ENCODE peak calls at places on chromosomes 16 and 17, in ten cellular contexts. One of them, this sample, is unnamed.

GRCh38 chr17:37065486-37066321 is 117.0 kb downstream of the AATF start:
- DNase-seq in tibial artery: no peak
- DNase-seq in mammary epithelial cell: no peak
- DNase-seq in lung: no peak
- DNase-seq in upper lobe of right lung: no peak
- DNase-seq in CD8-positive, alpha-beta T cell: no peak
- DNase-seq in hepatocyte: no peak
- DNase-seq in astrocyte: no peak
- DNase-seq in GM23248: no peak
- DNase-seq in adrenal gland: no peak
- DNase-seq in this sample: no peak

GRCh38 chr17:7383742-7384488 is 3.0 kb downstream of the TNK1 start:
- DNase-seq in tibial artery: no peak
- DNase-seq in mammary epithelial cell: no peak
- DNase-seq in lung: no peak
- DNase-seq in upper lobe of right lung: no peak
- DNase-seq in CD8-positive, alpha-beta T cell: peak; percentile 68
- DNase-seq in hepatocyte: peak; percentile 59
- DNase-seq in astrocyte: peak; percentile 18
- DNase-seq in GM23248: peak; percentile 32
- DNase-seq in adrenal gland: no peak
- DNase-seq in this sample: no peak

GRCh38 chr16:82031116-82032084 is 3.7 kb upstream of the HSD17B2 start:
- DNase-seq in tibial artery: no peak
- DNase-seq in mammary epithelial cell: peak; percentile 65
- DNase-seq in lung: no peak
- DNase-seq in upper lobe of right lung: no peak
- DNase-seq in CD8-positive, alpha-beta T cell: no peak
- DNase-seq in hepatocyte: peak; percentile 78
- DNase-seq in astrocyte: peak; percentile 58
- DNase-seq in GM23248: peak; percentile 83
- DNase-seq in adrenal gland: no peak
- DNase-seq in this sample: peak; percentile 26

GRCh38 chr17:20116683-20117309 is 107.6 kb downstream of the SPECC1 start:
- DNase-seq in tibial artery: no peak
- DNase-seq in mammary epithelial cell: peak; percentile 38
- DNase-seq in lung: no peak
- DNase-seq in upper lobe of right lung: no peak
- DNase-seq in CD8-positive, alpha-beta T cell: peak; percentile 20
- DNase-seq in hepatocyte: peak; percentile 71
- DNase-seq in astrocyte: no peak
- DNase-seq in GM23248: peak; percentile 69
- DNase-seq in adrenal gland: peak; percentile 64
- DNase-seq in this sample: peak; percentile 9

GRCh38 chr17:11935734-11936406 is 61.4 kb downstream of the ZNF18 start:
- DNase-seq in tibial artery: no peak
- DNase-seq in mammary epithelial cell: peak; percentile 51
- DNase-seq in lung: peak; percentile 38
- DNase-seq in upper lobe of right lung: no peak
- DNase-seq in CD8-positive, alpha-beta T cell: no peak
- DNase-seq in hepatocyte: peak; percentile 71
- DNase-seq in astrocyte: no peak
- DNase-seq in GM23248: peak; percentile 40
- DNase-seq in adrenal gland: peak; percentile 24
- DNase-seq in this sample: peak; percentile 33

GRCh38 chr17:7710341-7710740 is 5.3 kb downstream of the EFNB3 start:
- DNase-seq in tibial artery: no peak
- DNase-seq in mammary epithelial cell: no peak
- DNase-seq in lung: no peak
- DNase-seq in upper lobe of right lung: no peak
- DNase-seq in CD8-positive, alpha-beta T cell: no peak
- DNase-seq in hepatocyte: peak; percentile 1
- DNase-seq in astrocyte: no peak
- DNase-seq in GM23248: no peak
- DNase-seq in adrenal gland: no peak
- DNase-seq in this sample: no peak

GRCh38 chr17:76121932-76122383 is 18.4 kb upstream of the EXOC7 start:
- DNase-seq in tibial artery: no peak
- DNase-seq in mammary epithelial cell: no peak
- DNase-seq in lung: no peak
- DNase-seq in upper lobe of right lung: no peak
- DNase-seq in CD8-positive, alpha-beta T cell: no peak
- DNase-seq in hepatocyte: no peak
- DNase-seq in astrocyte: no peak
- DNase-seq in GM23248: peak; percentile 36
- DNase-seq in adrenal gland: no peak
- DNase-seq in this sample: no peak

GRCh38 chr17:74227271-74227670 is 13.9 kb downstream of the TTYH2 start:
- DNase-seq in tibial artery: no peak
- DNase-seq in mammary epithelial cell: no peak
- DNase-seq in lung: no peak
- DNase-seq in upper lobe of right lung: no peak
- DNase-seq in CD8-positive, alpha-beta T cell: no peak
- DNase-seq in hepatocyte: no peak
- DNase-seq in astrocyte: no peak
- DNase-seq in GM23248: no peak
- DNase-seq in adrenal gland: no peak
- DNase-seq in this sample: no peak

GRCh38 chr16:4324871-4325740 is 9.2 kb downstream of the GLIS2 start:
- DNase-seq in tibial artery: no peak
- DNase-seq in mammary epithelial cell: no peak
- DNase-seq in lung: no peak
- DNase-seq in upper lobe of right lung: no peak
- DNase-seq in CD8-positive, alpha-beta T cell: no peak
- DNase-seq in hepatocyte: no peak
- DNase-seq in astrocyte: no peak
- DNase-seq in GM23248: no peak
- DNase-seq in adrenal gland: no peak
- DNase-seq in this sample: no peak
- H3K4me3 ChIP-seq in tibial artery: no peak overlapping the region
- H3K4me3 ChIP-seq in mammary epithelial cell: no peak overlapping the region
- H3K4me3 ChIP-seq in lung: no peak overlapping the region
- H3K4me3 ChIP-seq in upper lobe of right lung: no peak overlapping the region
- H3K4me3 ChIP-seq in CD8-positive, alpha-beta T cell: no peak overlapping the region
- H3K4me3 ChIP-seq in hepatocyte: no peak overlapping the region
- H3K4me3 ChIP-seq in astrocyte: no peak overlapping the region
- H3K4me3 ChIP-seq in GM23248: no peak overlapping the region
- H3K4me3 ChIP-seq in adrenal gland: no peak overlapping the region
- H3K4me3 ChIP-seq in this sample: no peak overlapping the region

GRCh38 chr16:50516401-50516800 is 31.8 kb upstream of the NKD1 start:
- DNase-seq in tibial artery: no peak
- DNase-seq in mammary epithelial cell: no peak
- DNase-seq in lung: no peak
- DNase-seq in upper lobe of right lung: no peak
- DNase-seq in CD8-positive, alpha-beta T cell: no peak
- DNase-seq in hepatocyte: no peak
- DNase-seq in astrocyte: no peak
- DNase-seq in GM23248: no peak
- DNase-seq in adrenal gland: no peak
- DNase-seq in this sample: no peak

GRCh38 chr16:50519001-50519400 is 29.2 kb upstream of the NKD1 start:
- DNase-seq in tibial artery: no peak
- DNase-seq in mammary epithelial cell: no peak
- DNase-seq in lung: no peak
- DNase-seq in upper lobe of right lung: no peak
- DNase-seq in CD8-positive, alpha-beta T cell: no peak
- DNase-seq in hepatocyte: no peak
- DNase-seq in astrocyte: no peak
- DNase-seq in GM23248: no peak
- DNase-seq in adrenal gland: no peak
- DNase-seq in this sample: no peak

GRCh38 chr16:50519602-50520001 is 28.6 kb upstream of the NKD1 start:
- DNase-seq in tibial artery: no peak
- DNase-seq in mammary epithelial cell: no peak
- DNase-seq in lung: no peak
- DNase-seq in upper lobe of right lung: no peak
- DNase-seq in CD8-positive, alpha-beta T cell: no peak
- DNase-seq in hepatocyte: no peak
- DNase-seq in astrocyte: no peak
- DNase-seq in GM23248: no peak
- DNase-seq in adrenal gland: no peak
- DNase-seq in this sample: no peak

GRCh38 chr16:50516890-50517289 is 31.3 kb upstream of the NKD1 start:
- DNase-seq in tibial artery: no peak
- DNase-seq in mammary epithelial cell: no peak
- DNase-seq in lung: no peak
- DNase-seq in upper lobe of right lung: no peak
- DNase-seq in CD8-positive, alpha-beta T cell: no peak
- DNase-seq in hepatocyte: no peak
- DNase-seq in astrocyte: no peak
- DNase-seq in GM23248: no peak
- DNase-seq in adrenal gland: no peak
- DNase-seq in this sample: no peak

GRCh38 chr16:50517450-50518252 is 30.5 kb upstream of the NKD1 start:
- DNase-seq in tibial artery: no peak
- DNase-seq in mammary epithelial cell: no peak
- DNase-seq in lung: no peak
- DNase-seq in upper lobe of right lung: no peak
- DNase-seq in CD8-positive, alpha-beta T cell: no peak
- DNase-seq in hepatocyte: no peak
- DNase-seq in astrocyte: no peak
- DNase-seq in GM23248: no peak
- DNase-seq in adrenal gland: no peak
- DNase-seq in this sample: no peak
- H3K9me3 ChIP-seq in tibial artery: peaks cover 12% of the 10 kb centered on the region
- H3K9me3 ChIP-seq in mammary epithelial cell: peaks cover 6% of the 10 kb centered on the region
- H3K9me3 ChIP-seq in lung: peaks cover 3% of the 10 kb centered on the region
- H3K9me3 ChIP-seq in upper lobe of right lung: no peaks in the 10 kb centered on the region
- H3K9me3 ChIP-seq in CD8-positive, alpha-beta T cell: no peaks in the 10 kb centered on the region
- H3K9me3 ChIP-seq in hepatocyte: no peaks in the 10 kb centered on the region
- H3K9me3 ChIP-seq in astrocyte: peaks cover 5% of the 10 kb centered on the region
- H3K9me3 ChIP-seq in GM23248: no peaks in the 10 kb centered on the region
- H3K9me3 ChIP-seq in adrenal gland: peaks cover 8% of the 10 kb centered on the region
- H3K9me3 ChIP-seq in this sample: no peaks in the 10 kb centered on the region

GRCh38 chr16:31377210-31377903 is 15.8 kb upstream of the ITGAD start:
- DNase-seq in tibial artery: no peak
- DNase-seq in mammary epithelial cell: no peak
- DNase-seq in lung: no peak
- DNase-seq in upper lobe of right lung: no peak
- DNase-seq in CD8-positive, alpha-beta T cell: no peak
- DNase-seq in hepatocyte: no peak
- DNase-seq in astrocyte: no peak
- DNase-seq in GM23248: no peak
- DNase-seq in adrenal gland: no peak
- DNase-seq in this sample: no peak

GRCh38 chr16:31385680-31386079 is 7.5 kb upstream of the ITGAD start:
- DNase-seq in tibial artery: no peak
- DNase-seq in mammary epithelial cell: peak; percentile 54
- DNase-seq in lung: no peak
- DNase-seq in upper lobe of right lung: no peak
- DNase-seq in CD8-positive, alpha-beta T cell: no peak
- DNase-seq in hepatocyte: peak; percentile 55
- DNase-seq in astrocyte: no peak
- DNase-seq in GM23248: no peak
- DNase-seq in adrenal gland: no peak
- DNase-seq in this sample: no peak

GRCh38 chr16:31386157-31386984 is 6.8 kb upstream of the ITGAD start:
- DNase-seq in tibial artery: no peak
- DNase-seq in mammary epithelial cell: peak; percentile 89
- DNase-seq in lung: no peak
- DNase-seq in upper lobe of right lung: no peak
- DNase-seq in CD8-positive, alpha-beta T cell: no peak
- DNase-seq in hepatocyte: peak; percentile 34
- DNase-seq in astrocyte: peak; percentile 61
- DNase-seq in GM23248: peak; percentile 94
- DNase-seq in adrenal gland: no peak
- DNase-seq in this sample: no peak

GRCh38 chr16:31380201-31380600 is 12.9 kb upstream of the ITGAD start:
- DNase-seq in tibial artery: no peak
- DNase-seq in mammary epithelial cell: no peak
- DNase-seq in lung: no peak
- DNase-seq in upper lobe of right lung: no peak
- DNase-seq in CD8-positive, alpha-beta T cell: no peak
- DNase-seq in hepatocyte: no peak
- DNase-seq in astrocyte: no peak
- DNase-seq in GM23248: no peak
- DNase-seq in adrenal gland: no peak
- DNase-seq in this sample: no peak

DNA sequence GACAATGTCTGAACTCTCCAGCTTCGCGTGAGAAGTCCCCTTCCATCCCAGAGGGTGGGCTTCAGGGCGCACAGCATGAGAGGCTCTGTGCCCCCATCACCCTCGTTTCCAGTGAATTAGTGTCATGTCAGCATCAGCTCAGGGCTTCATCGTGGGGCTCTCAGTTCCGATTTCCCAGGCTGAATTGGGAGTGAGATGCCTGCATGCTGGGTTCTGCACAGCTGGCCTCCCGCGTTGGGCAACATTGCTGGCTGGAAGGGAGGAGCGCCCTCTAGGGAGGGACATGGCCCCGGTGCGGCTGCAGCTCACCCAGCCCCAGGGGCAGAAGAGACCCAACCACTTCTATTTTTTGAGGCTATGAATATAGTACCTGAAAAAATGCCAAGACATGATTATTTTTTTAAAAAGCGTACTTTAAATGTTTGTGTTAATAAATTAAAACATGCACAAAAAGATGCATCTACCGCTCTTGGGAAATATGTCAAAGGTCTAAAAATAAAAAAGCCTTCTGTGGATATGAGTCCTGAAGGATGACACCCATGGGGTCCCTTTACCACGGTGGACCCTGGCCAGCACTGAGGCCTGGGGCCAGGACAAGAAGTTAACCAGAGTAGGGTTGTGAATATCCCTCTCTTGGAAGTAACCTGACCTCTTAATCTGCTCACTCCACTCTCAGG is 10.5 kb upstream of the ITGAD start:
- DNase-seq in tibial artery: peak; percentile 51
- DNase-seq in mammary epithelial cell: peak; percentile 31
- DNase-seq in lung: peak; percentile 56
- DNase-seq in upper lobe of right lung: peak; percentile 85
- DNase-seq in CD8-positive, alpha-beta T cell: peak; percentile 53
- DNase-seq in hepatocyte: peak; percentile 77
- DNase-seq in astrocyte: no peak
- DNase-seq in GM23248: peak; percentile 77
- DNase-seq in adrenal gland: peak; percentile 55
- DNase-seq in this sample: peak; percentile 66
- H3K36me3 ChIP-seq in tibial artery: no peaks in the 10 kb centered on the region
- H3K36me3 ChIP-seq in mammary epithelial cell: no peaks in the 10 kb centered on the region
- H3K36me3 ChIP-seq in lung: peaks cover 6% of the 10 kb centered on the region
- H3K36me3 ChIP-seq in upper lobe of right lung: no peaks in the 10 kb centered on the region
- H3K36me3 ChIP-seq in CD8-positive, alpha-beta T cell: no peaks in the 10 kb centered on the region
- H3K36me3 ChIP-seq in hepatocyte: no peaks in the 10 kb centered on the region
- H3K36me3 ChIP-seq in astrocyte: no peaks in the 10 kb centered on the region
- H3K36me3 ChIP-seq in GM23248: no peaks in the 10 kb centered on the region
- H3K36me3 ChIP-seq in adrenal gland: no peaks in the 10 kb centered on the region
- H3K36me3 ChIP-seq in this sample: no peaks in the 10 kb centered on the region

GRCh38 chr17:44308865-44309264 is 464 bp downstream of the RUNDC3A start:
- DNase-seq in tibial artery: no peak
- DNase-seq in mammary epithelial cell: no peak
- DNase-seq in lung: no peak
- DNase-seq in upper lobe of right lung: no peak
- DNase-seq in CD8-positive, alpha-beta T cell: no peak
- DNase-seq in hepatocyte: no peak
- DNase-seq in astrocyte: no peak
- DNase-seq in GM23248: no peak
- DNase-seq in adrenal gland: no peak
- DNase-seq in this sample: no peak

GRCh38 chr17:44310188-44310587 is 1.8 kb downstream of the RUNDC3A start:
- DNase-seq in tibial artery: no peak
- DNase-seq in mammary epithelial cell: no peak
- DNase-seq in lung: no peak
- DNase-seq in upper lobe of right lung: no peak
- DNase-seq in CD8-positive, alpha-beta T cell: no peak
- DNase-seq in hepatocyte: no peak
- DNase-seq in astrocyte: no peak
- DNase-seq in GM23248: no peak
- DNase-seq in adrenal gland: no peak
- DNase-seq in this sample: no peak

GRCh38 chr17:44308320-44308818 is at the start of gene RUNDC3A:
- DNase-seq in tibial artery: peak; percentile 61
- DNase-seq in mammary epithelial cell: peak; percentile 66
- DNase-seq in lung: peak; percentile 84
- DNase-seq in upper lobe of right lung: peak; percentile 91
- DNase-seq in CD8-positive, alpha-beta T cell: peak; percentile 78
- DNase-seq in hepatocyte: peak; percentile 95
- DNase-seq in astrocyte: peak; percentile 41
- DNase-seq in GM23248: peak; percentile 82
- DNase-seq in adrenal gland: peak; percentile 93
- DNase-seq in this sample: peak; percentile 80

GRCh38 chr17:44310612-44311376 is 2.4 kb downstream of the RUNDC3A start:
- DNase-seq in tibial artery: no peak
- DNase-seq in mammary epithelial cell: no peak
- DNase-seq in lung: no peak
- DNase-seq in upper lobe of right lung: no peak
- DNase-seq in CD8-positive, alpha-beta T cell: no peak
- DNase-seq in hepatocyte: no peak
- DNase-seq in astrocyte: no peak
- DNase-seq in GM23248: no peak
- DNase-seq in adrenal gland: no peak
- DNase-seq in this sample: no peak

DNA sequence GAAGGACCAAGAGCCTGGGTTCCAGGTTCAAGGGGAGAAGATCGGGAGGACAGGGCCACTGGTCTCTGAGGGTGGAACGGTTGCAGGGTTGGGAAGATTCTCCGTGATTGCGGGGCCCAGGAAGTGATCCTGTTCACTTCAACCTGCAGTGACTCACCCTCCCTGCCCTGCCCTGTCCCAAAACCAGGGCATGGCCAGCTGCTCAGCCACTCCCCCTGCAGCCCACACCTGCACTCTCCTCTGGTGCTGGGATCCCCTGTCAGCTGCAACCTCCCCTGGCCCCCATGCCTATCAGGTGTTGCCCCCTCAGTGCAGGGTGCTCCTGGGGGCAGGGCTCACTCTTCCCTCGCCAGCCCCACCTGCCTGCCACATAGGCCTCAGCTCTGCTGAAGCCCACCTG is 1.1 kb downstream of the RUNDC3A start:
- DNase-seq in tibial artery: no peak
- DNase-seq in mammary epithelial cell: peak; percentile 14
- DNase-seq in lung: no peak
- DNase-seq in upper lobe of right lung: no peak
- DNase-seq in CD8-positive, alpha-beta T cell: no peak
- DNase-seq in hepatocyte: no peak
- DNase-seq in astrocyte: no peak
- DNase-seq in GM23248: no peak
- DNase-seq in adrenal gland: no peak
- DNase-seq in this sample: no peak
- H3K4me3 ChIP-seq in tibial artery: no peak overlapping the region
- H3K4me3 ChIP-seq in mammary epithelial cell: no peak overlapping the region
- H3K4me3 ChIP-seq in lung: no peak overlapping the region
- H3K4me3 ChIP-seq in upper lobe of right lung: no peak overlapping the region
- H3K4me3 ChIP-seq in CD8-positive, alpha-beta T cell: peak overlapping the region; percentile 41
- H3K4me3 ChIP-seq in hepatocyte: no peak overlapping the region
- H3K4me3 ChIP-seq in astrocyte: no peak overlapping the region
- H3K4me3 ChIP-seq in GM23248: no peak overlapping the region
- H3K4me3 ChIP-seq in adrenal gland: no peak overlapping the region
- H3K4me3 ChIP-seq in this sample: no peak overlapping the region